ENCODE peak calls at places on chromosomes 12 and 14, in four cellular contexts. One of them, this sample, is unnamed.

GRCh38 chr12:94123127-94123526 is 25.2 kb upstream of the PLXNC1 start:
- DNase-seq in IMR-90: no peak
- DNase-seq in H9: no peak
- DNase-seq in H1: no peak
- DNase-seq in this sample: no peak

GRCh38 chr14:71320734-71321555 is 413.7 kb downstream of the PCNX1 start:
- DNase-seq in IMR-90: peak; percentile 69
- DNase-seq in H9: peak; percentile 49
- DNase-seq in H1: no peak
- DNase-seq in this sample: peak; percentile 66

GRCh38 chr12:2490746-2491145 is 304.0 kb upstream of the FKBP4 start:
- DNase-seq in IMR-90: no peak
- DNase-seq in H9: no peak
- DNase-seq in H1: no peak
- DNase-seq in this sample: no peak

GRCh38 chr12:116381744-116382455 is 104.4 kb upstream of the MED13L start:
- DNase-seq in IMR-90: peak; percentile 98
- DNase-seq in H9: peak; percentile 73
- DNase-seq in H1: peak; percentile 66
- DNase-seq in this sample: peak; percentile 82

GRCh38 chr12:76096079-76096651 is 11.7 kb upstream of the NAP1L1 start:
- DNase-seq in IMR-90: no peak
- DNase-seq in H9: no peak
- DNase-seq in H1: no peak
- DNase-seq in this sample: no peak

GRCh38 chr12:42609605-42610004 is 20.1 kb upstream of the PRICKLE1 start:
- DNase-seq in IMR-90: peak; percentile 49
- DNase-seq in H9: no peak
- DNase-seq in H1: no peak
- DNase-seq in this sample: no peak

GRCh38 chr12:124837958-124838803 is 25.5 kb downstream of the SCARB1 start:
- DNase-seq in IMR-90: peak; percentile 98
- DNase-seq in H9: no peak
- DNase-seq in H1: no peak
- DNase-seq in this sample: no peak

GRCh38 chr14:75059642-75060041 is 4.2 kb downstream of the ACYP1 start:
- DNase-seq in IMR-90: peak; percentile 26
- DNase-seq in H9: no peak
- DNase-seq in H1: no peak
- DNase-seq in this sample: no peak

GRCh38 chr14:88879016-88879415 is 54.6 kb downstream of the TTC8 start:
- DNase-seq in IMR-90: peak; percentile 96
- DNase-seq in H9: no peak
- DNase-seq in H1: no peak
- DNase-seq in this sample: no peak

GRCh38 chr12:87020071-87020470 is 763.9 kb upstream of the MGAT4C start:
- DNase-seq in IMR-90: no peak
- DNase-seq in H9: no peak
- DNase-seq in H1: no peak
- DNase-seq in this sample: no peak

GRCh38 chr12:121223283-121223946 is 13.5 kb downstream of the P2RX4 start:
- DNase-seq in IMR-90: no peak
- DNase-seq in H9: peak; percentile 67
- DNase-seq in H1: no peak
- DNase-seq in this sample: no peak

GRCh38 chr14:20499108-20499507 is 6.2 kb upstream of the RNASE10 start:
- DNase-seq in IMR-90: no peak
- DNase-seq in H9: peak; percentile 46
- DNase-seq in H1: peak; percentile 13
- DNase-seq in this sample: no peak

GRCh38 chr12:26176725-26177124 is 18.6 kb upstream of the SSPN start:
- DNase-seq in IMR-90: no peak
- DNase-seq in H9: no peak
- DNase-seq in H1: no peak
- DNase-seq in this sample: no peak

GRCh38 chr12:92899388-92900001 is 29.6 kb downstream of the EEA1 start:
- DNase-seq in IMR-90: peak; percentile 99
- DNase-seq in H9: no peak
- DNase-seq in H1: peak; percentile 21
- DNase-seq in this sample: no peak

GRCh38 chr14:98931911-98932310 is 340.1 kb downstream of the BCL11B start:
- DNase-seq in IMR-90: no peak
- DNase-seq in H9: no peak
- DNase-seq in H1: no peak
- DNase-seq in this sample: no peak

GRCh38 chr12:121009744-121010143 is 6.5 kb downstream of the C12orf43 start:
- DNase-seq in IMR-90: peak; percentile 42
- DNase-seq in H9: peak; percentile 74
- DNase-seq in H1: no peak
- DNase-seq in this sample: peak; percentile 20

GRCh38 chr12:46744256-46744655 is 81.5 kb downstream of the SLC38A4 start:
- DNase-seq in IMR-90: no peak
- DNase-seq in H9: no peak
- DNase-seq in H1: no peak
- DNase-seq in this sample: no peak

GRCh38 chr12:50505386-50505827 is 622 bp downstream of the DIP2B start:
- DNase-seq in IMR-90: no peak
- DNase-seq in H9: no peak
- DNase-seq in H1: no peak
- DNase-seq in this sample: peak; percentile 38

GRCh38 chr12:110917467-110917866 is 2.9 kb downstream of the MYL2 start:
- DNase-seq in IMR-90: peak; percentile 17
- DNase-seq in H9: no peak
- DNase-seq in H1: no peak
- DNase-seq in this sample: no peak

DNA sequence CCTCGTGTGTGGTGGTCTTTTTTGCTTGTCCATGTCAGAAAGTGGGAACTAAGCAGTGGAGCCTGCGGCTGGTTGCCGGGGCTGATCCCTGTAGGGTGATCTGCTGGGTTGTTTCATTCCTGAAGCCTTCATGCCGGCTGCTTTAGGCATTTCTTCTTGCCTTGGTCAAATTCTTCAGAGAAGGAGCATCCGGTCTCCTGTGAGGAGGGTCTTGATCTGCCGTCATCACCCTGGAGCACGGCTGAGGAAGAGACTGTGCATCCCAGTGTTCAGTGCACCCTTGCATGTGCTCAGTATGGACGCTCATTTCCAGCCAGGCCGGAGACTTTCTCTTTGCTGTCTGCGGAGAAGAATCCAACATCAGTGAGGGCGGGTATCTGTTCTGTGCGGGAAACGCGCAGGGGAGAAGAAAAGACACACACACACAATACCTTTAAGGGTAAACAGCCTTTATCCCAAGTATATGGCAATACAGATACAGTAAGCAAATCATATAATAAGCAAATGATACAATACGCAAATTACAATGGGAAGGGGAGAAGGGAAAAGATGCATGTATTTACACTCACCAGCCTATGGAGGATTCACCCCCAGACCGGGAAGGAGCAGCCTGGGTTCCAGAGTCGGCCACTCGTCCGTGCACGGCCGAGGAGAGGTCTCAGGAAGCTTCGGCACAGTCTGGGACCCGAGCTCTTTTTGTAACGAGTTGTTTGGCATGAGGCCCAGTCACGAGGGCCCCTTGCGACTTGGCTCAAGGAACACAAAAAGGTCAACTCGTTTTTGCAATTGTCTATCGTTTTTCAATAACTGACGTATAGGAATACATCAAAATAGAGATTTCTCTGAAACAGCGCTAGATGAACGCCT is 1366.8 kb upstream of the TMEM132C start:
- DNase-seq in IMR-90: no peak
- DNase-seq in H9: peak; percentile 35
- DNase-seq in H1: no peak
- DNase-seq in this sample: no peak
- H3K9ac ChIP-seq in IMR-90: no peak overlapping the region
- H3K9ac ChIP-seq in H9: no peak overlapping the region
- H3K9ac ChIP-seq in H1: no peak overlapping the region
- H3K9ac ChIP-seq in this sample: no peak overlapping the region

GRCh38 chr12:14836336-14837210 is 6.8 kb downstream of the ART4 start:
- DNase-seq in IMR-90: peak; percentile 90
- DNase-seq in H9: no peak
- DNase-seq in H1: no peak
- DNase-seq in this sample: no peak
- H2BK120ac ChIP-seq in IMR-90: peak overlapping the region; percentile 86
- H2BK120ac ChIP-seq in H9: no peak overlapping the region
- H2BK120ac ChIP-seq in H1: no peak overlapping the region
- H2BK120ac ChIP-seq in this sample: no peak overlapping the region

GRCh38 chr12:56382611-56383010 is 20.0 kb upstream of the APOF start:
- DNase-seq in IMR-90: no peak
- DNase-seq in H9: no peak
- DNase-seq in H1: no peak
- DNase-seq in this sample: no peak
- H3K4ac ChIP-seq in IMR-90: no peak overlapping the region
- H3K4ac ChIP-seq in H9: no peak overlapping the region
- H3K4ac ChIP-seq in H1: no peak overlapping the region
- H3K4ac ChIP-seq in this sample: no peak overlapping the region

DNA sequence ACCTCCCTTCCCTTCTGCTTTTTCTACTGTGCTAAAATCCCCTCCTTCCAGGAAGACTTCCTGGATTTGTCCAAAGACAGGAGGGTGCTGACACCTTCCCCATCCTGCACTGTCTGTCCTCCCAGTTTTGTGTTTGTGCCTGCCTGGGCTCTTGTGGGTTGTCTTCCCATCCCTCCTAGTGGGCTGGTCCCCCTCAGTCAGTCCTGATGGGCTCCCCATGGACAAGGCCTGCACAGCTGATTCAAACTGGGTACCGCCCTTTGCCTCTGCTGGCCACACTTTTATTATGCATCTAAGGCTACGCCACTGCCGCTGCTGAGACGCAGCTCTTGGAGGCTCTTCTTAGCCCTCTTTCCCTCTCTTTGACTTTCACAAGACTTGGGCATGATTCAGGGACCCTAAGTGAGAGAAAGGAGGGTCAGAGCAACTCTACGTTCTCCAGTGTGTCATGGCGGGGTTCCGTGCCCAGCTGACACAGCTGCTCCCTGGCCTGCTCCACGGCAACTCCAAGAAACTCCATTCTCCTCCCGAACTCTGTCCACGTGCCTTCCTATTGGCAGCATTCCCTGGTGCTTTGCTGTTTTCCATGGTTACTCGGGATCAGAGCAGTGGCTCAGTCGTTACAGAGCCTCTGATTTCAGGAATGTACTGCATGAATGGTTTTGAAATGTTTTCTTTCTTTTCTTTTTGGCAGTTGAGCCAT is 3.8 kb upstream of the KRT85 start:
- DNase-seq in IMR-90: peak; percentile 46
- DNase-seq in H9: no peak
- DNase-seq in H1: no peak
- DNase-seq in this sample: no peak
- H3K9ac ChIP-seq in IMR-90: no peak overlapping the region
- H3K9ac ChIP-seq in H9: no peak overlapping the region
- H3K9ac ChIP-seq in H1: no peak overlapping the region
- H3K9ac ChIP-seq in this sample: no peak overlapping the region

GRCh38 chr12:108563135-108563803 is 873 bp downstream of the ISCU start:
- DNase-seq in IMR-90: peak; percentile 88
- DNase-seq in H9: peak; percentile 87
- DNase-seq in H1: peak; percentile 56
- DNase-seq in this sample: peak; percentile 57
- H2BK120ac ChIP-seq in IMR-90: no peak overlapping the region
- H2BK120ac ChIP-seq in H9: no peak overlapping the region
- H2BK120ac ChIP-seq in H1: no peak overlapping the region
- H2BK120ac ChIP-seq in this sample: no peak overlapping the region

GRCh38 chr12:22048351-22049041 is 2.5 kb downstream of the CMAS start:
- DNase-seq in IMR-90: no peak
- DNase-seq in H9: peak; percentile 38
- DNase-seq in H1: peak; percentile 15
- DNase-seq in this sample: no peak

GRCh38 chr12:22047495-22047894 is 1.5 kb downstream of the CMAS start:
- DNase-seq in IMR-90: no peak
- DNase-seq in H9: no peak
- DNase-seq in H1: no peak
- DNase-seq in this sample: no peak

GRCh38 chr12:22043943-22044342 is 2.1 kb upstream of the CMAS start:
- DNase-seq in IMR-90: no peak
- DNase-seq in H9: no peak
- DNase-seq in H1: no peak
- DNase-seq in this sample: no peak

GRCh38 chr12:22046968-22047390 is 961 bp downstream of the CMAS start:
- DNase-seq in IMR-90: peak; percentile 34
- DNase-seq in H9: no peak
- DNase-seq in H1: no peak
- DNase-seq in this sample: no peak

GRCh38 chr12:22046090-22046967 is at the start of gene CMAS:
- DNase-seq in IMR-90: peak; percentile 54
- DNase-seq in H9: peak; percentile 93
- DNase-seq in H1: peak; percentile 38
- DNase-seq in this sample: peak; percentile 73
- H3K4ac ChIP-seq in IMR-90: peak within 1 kb of the TSS; percentile 54
- H3K4ac ChIP-seq in H9: no peak within 1 kb of the TSS
- H3K4ac ChIP-seq in H1: no peak within 1 kb of the TSS
- H3K4ac ChIP-seq in this sample: no peak within 1 kb of the TSS

GRCh38 chr14:49637534-49638078 is 2.6 kb upstream of the DNAAF2 start:
- DNase-seq in IMR-90: peak; percentile 62
- DNase-seq in H9: no peak
- DNase-seq in H1: no peak
- DNase-seq in this sample: no peak
- H3K9ac ChIP-seq in IMR-90: no peak overlapping the region
- H3K9ac ChIP-seq in H9: no peak overlapping the region
- H3K9ac ChIP-seq in H1: no peak overlapping the region
- H3K9ac ChIP-seq in this sample: no peak overlapping the region

GRCh38 chr14:94395900-94396574 is 7.6 kb upstream of the SERPINA1 start:
- DNase-seq in IMR-90: no peak
- DNase-seq in H9: no peak
- DNase-seq in H1: no peak
- DNase-seq in this sample: no peak

GRCh38 chr14:94396628-94397210 is 8.3 kb upstream of the SERPINA1 start:
- DNase-seq in IMR-90: no peak
- DNase-seq in H9: no peak
- DNase-seq in H1: no peak
- DNase-seq in this sample: no peak

GRCh38 chr14:94398536-94398935 is 10.1 kb upstream of the SERPINA1 start:
- DNase-seq in IMR-90: no peak
- DNase-seq in H9: no peak
- DNase-seq in H1: no peak
- DNase-seq in this sample: no peak

GRCh38 chr14:94397279-94397898 is 9.0 kb upstream of the SERPINA1 start:
- DNase-seq in IMR-90: no peak
- DNase-seq in H9: no peak
- DNase-seq in H1: no peak
- DNase-seq in this sample: no peak

GRCh38 chr14:94397899-94398479 is 9.6 kb upstream of the SERPINA1 start:
- DNase-seq in IMR-90: no peak
- DNase-seq in H9: no peak
- DNase-seq in H1: no peak
- DNase-seq in this sample: no peak
- H2BK120ac ChIP-seq in IMR-90: no peak overlapping the region
- H2BK120ac ChIP-seq in H9: no peak overlapping the region
- H2BK120ac ChIP-seq in H1: no peak overlapping the region
- H2BK120ac ChIP-seq in this sample: no peak overlapping the region